ENCODE peak calls at places on chromosomes 7 and 10, in four cellular contexts. H is HepG2, N is A549, Z is K562. U is an unnamed sample.
A peak's percentile ranks its signal among the peaks of the same experiment; 100 is the strongest.

GRCh38 chr10:99888623-99889022 is 106.2 kb downstream of the ABCC2 start:
- DNase-seq in Z (no peak), H (no peak), N (no peak), U (peak; percentile 77)

GRCh38 chr7:105353752-105354328 is 34.9 kb downstream of the SRPK2 start:
- DNase-seq in Z (peak; percentile 44), N (no peak), H (no peak), U (no peak)

GRCh38 chr7:37982423-37982822 is 62.0 kb downstream of the EPDR1 start:
- DNase-seq in H (no peak), Z (no peak), N (no peak), U (no peak)

GRCh38 chr10:46247808-46248569 is 38.8 kb upstream of the ANTXRL start:
- DNase-seq in N (no peak), H (no peak), Z (peak; percentile 68), U (no peak)

GRCh38 chr7:158407581-158408331 is 179.9 kb downstream of the PTPRN2 start:
- DNase-seq in Z (peak; percentile 38), H (peak; percentile 55), N (peak; percentile 34), U (no peak)

GRCh38 chr7:123242467-123243097 is 42.8 kb upstream of the SLC13A1 start:
- DNase-seq in N (no peak), Z (no peak), H (no peak), U (no peak)

GRCh38 chr7:116128139-116128538 is 82.2 kb upstream of the TES start:
- DNase-seq in Z (no peak), N (no peak), H (no peak), U (no peak)

GRCh38 chr10:90276894-90277447 is 575.6 kb downstream of the KIF20B start:
- DNase-seq in Z (no peak), N (no peak), H (no peak), U (no peak)

GRCh38 chr7:141411133-141411532 is 140.1 kb upstream of the AGK start:
- DNase-seq in Z (no peak), H (no peak), N (no peak), U (no peak)

GRCh38 chr7:104252409-104253134 is 44.8 kb upstream of the ORC5 start:
- DNase-seq in N (peak; percentile 18), H (peak; percentile 12), Z (no peak), U (no peak)
- TF ChIP-seq CTCF in N (peak; percentile 9), H (peak; percentile 26), Z (peak; percentile 54), U (no peak)

GRCh38 chr10:125448596-125448995 is 234.4 kb downstream of the TEX36 start:
- DNase-seq in H (peak; percentile 5), N (peak; percentile 28), Z (peak; percentile 57), U (peak; percentile 4)
- TF ChIP-seq MAFK in H (no peak), N (no peak), Z (no peak), U (no peak)

DNA sequence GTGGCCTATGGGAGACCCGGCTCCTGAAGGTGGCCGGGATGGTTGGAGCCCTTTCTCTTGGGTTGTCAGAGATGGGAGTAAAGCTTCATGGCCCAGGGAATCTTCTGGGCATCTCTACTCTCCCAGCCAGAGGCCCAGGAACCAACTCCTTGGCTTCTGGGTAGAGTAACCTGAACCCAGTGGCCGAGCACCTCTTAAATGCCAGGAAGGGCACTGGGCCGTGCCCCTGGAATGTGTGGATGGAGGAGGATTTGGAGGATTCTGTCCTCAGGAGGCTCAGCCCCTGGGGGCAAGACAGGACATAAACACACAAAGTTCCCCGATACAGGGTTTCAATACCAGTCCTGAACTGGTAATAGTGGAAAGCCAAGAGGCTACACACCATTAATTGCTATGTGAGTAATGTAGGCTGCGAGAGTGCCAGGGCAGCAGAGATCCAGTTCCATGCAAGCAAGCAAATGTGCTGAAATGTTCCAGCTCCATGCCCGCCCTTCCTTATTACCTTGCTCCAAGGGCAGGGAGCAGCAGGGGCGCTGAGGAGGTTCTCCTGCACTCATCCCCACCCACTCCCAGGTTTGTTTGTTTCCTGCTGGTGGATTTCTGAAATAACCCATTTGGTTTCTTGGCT is 1.2 kb downstream of the PALD1 start:
- DNase-seq in N (no peak), H (no peak), Z (no peak), U (no peak)
- TF ChIP-seq CTCF in N (no peak), H (no peak), Z (no peak), U (no peak)

DNA sequence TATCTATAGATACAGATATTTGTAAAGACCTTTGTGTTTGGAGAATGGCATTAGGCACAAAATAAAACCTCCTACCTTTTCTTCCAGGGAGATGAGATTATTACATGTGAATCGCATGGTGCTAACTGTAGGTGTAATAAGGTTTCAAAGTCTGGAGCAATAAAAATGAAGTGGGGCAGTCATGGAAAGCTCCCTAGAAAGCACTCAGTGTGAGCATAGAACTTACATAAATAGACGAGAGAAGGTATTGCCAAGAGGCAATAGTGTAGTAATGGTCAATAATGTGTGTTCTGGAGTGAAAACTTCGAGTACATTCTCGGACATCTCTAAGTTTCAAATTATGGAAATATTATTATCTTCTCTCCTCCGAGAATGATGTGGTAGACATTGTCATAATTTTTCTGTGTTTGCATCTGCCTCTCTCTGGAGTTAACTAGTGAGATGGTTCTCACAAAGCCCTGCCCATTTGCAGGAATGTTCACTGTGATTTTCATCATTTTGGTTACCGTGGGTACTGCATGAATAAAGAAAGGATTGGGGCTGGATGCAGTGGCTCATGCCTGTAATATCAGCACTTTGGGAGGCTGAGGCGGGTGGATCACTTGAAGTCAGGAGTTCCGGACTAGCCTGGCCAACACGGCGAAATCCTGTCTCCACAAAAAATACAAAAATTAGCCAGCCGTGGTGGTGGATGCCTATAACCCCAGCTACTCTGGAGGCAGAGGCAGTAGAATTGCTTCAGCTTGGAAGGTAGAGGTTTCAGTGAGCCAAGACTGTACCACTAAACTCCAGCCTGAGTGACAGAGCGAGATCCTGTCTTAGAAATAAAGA is 10.6 kb downstream of the VIM start:
- DNase-seq in Z (no peak), H (no peak), N (no peak), U (peak; percentile 80)
- TF ChIP-seq MAFK in Z (no peak), H (no peak), N (no peak), U (peak; percentile 33)

DNA sequence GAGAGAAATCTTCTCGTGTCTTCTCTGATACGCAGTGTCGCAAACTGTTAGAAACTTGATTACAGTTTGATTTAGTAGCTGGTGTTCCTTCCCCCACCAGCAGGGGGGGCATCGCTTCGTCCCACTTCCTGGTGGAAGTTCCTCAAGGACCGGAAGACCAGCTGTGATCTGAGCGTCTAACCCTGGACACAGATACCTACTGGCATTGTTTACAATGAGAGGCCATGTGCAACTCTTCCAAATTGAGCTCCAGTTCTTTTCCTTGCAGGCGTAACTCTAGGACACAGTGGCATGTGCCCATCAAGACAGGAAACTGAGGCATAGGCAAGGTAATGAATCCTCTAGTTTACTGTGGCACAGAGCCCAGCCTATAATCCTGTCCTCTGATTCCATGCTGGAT is 219.0 kb downstream of the CCDC3 start:
- DNase-seq in N (peak; percentile 66), Z (peak; percentile 72), H (peak; percentile 29), U (peak; percentile 29)
- TF ChIP-seq CTCF in N (peak; percentile 60), Z (peak; percentile 68), H (peak; percentile 67), U (peak; percentile 64)

GRCh38 chr7:135338151-135338550 is 104.5 kb downstream of the STRA8 start:
- DNase-seq in Z (no peak), N (no peak), H (no peak), U (no peak)

GRCh38 chr7:135337506-135337905 is 103.9 kb downstream of the STRA8 start:
- DNase-seq in N (no peak), Z (no peak), H (no peak), U (no peak)

GRCh38 chr7:135341049-135341448 is 107.4 kb downstream of the STRA8 start:
- DNase-seq in H (peak; percentile 59), Z (no peak), N (no peak), U (no peak)

GRCh38 chr7:135343361-135343760 is 109.7 kb downstream of the STRA8 start:
- DNase-seq in Z (no peak), H (no peak), N (no peak), U (no peak)

GRCh38 chr7:135342887-135343286 is 109.2 kb downstream of the STRA8 start:
- DNase-seq in H (no peak), Z (no peak), N (no peak), U (peak; percentile 5)
- TF ChIP-seq MAFK in H (no peak), Z (no peak), N (no peak), U (no peak)

DNA sequence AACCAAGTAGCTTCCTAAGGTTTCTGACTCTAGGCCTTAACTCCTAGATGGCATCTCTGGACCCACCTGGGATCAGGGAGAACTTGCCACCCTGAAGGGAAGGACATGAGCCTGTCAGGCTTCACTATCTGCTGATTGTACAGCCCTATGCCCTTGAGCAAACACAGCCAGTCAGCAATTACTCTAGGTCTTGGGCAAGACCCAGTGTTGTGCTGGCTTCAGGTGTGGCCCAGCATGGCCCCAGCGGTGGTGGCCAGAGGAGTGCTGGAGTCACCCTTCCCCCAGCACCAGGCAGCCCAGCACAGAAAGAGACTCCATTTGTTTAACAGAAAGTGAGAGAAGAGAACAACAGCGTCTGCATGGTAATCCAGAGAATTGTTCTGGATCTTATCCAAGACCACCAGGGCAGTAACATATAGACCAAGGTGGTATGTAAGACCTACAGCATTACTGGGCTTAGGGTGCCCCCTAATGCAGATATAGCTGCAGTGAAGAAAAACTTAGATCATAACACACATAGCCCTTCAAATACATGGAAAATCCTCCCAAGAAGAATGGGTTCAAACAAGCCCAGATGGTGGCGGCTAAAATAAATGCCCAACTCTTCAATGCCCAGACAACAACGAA is 207.7 kb downstream of the MAGI2 start:
- DNase-seq in Z (no peak), H (peak; percentile 3), N (no peak), U (no peak)
- TF ChIP-seq CTCF in Z (no peak), H (peak; percentile 42), N (no peak), U (no peak)

GRCh38 chr10:133235891-133236321 is 1.7 kb upstream of the VENTX start:
- DNase-seq in N (no peak), Z (no peak), H (no peak), U (no peak)
- TF ChIP-seq MAFK in N (no peak), Z (no peak), H (no peak), U (no peak)

U was measured in IMR-90.